ENCODE peak calls at places on chromosomes 12 and 14, in seven cellular contexts. M, X, C, A, W, L and V are unnamed samples.

GRCh38 chr14:32417956-32418552 is 89.0 kb downstream of the AKAP6 start:
- DNase-seq in L (no peak), W (no peak), A (peak; percentile 69), M (peak; percentile 73), X (peak; percentile 22), C (no peak), V (no peak)

GRCh38 chr12:77842430-77842829 is 11.7 kb downstream of the NAV3 start:
- DNase-seq in W (no peak), M (peak; percentile 33), A (no peak), C (no peak), X (no peak), L (no peak), V (no peak)

GRCh38 chr14:34711808-34712712 is 2.3 kb downstream of the CFL2 start:
- DNase-seq in W (no peak), L (no peak), A (no peak), M (no peak), C (no peak), X (no peak), V (no peak)

GRCh38 chr14:92500491-92500941 is 13.1 kb upstream of the RIN3 start:
- DNase-seq in W (no peak), A (no peak), X (no peak), L (no peak), C (no peak), M (no peak), V (no peak)

GRCh38 chr14:47207636-47208035 is 467.8 kb downstream of the MDGA2 start:
- DNase-seq in A (peak; percentile 18), C (no peak), L (no peak), W (no peak), X (no peak), M (no peak), V (no peak)

GRCh38 chr12:967641-968040 is 18.1 kb upstream of the RAD52 start:
- DNase-seq in A (no peak), W (no peak), M (no peak), L (no peak), C (no peak), X (no peak), V (no peak)

GRCh38 chr14:104665663-104666522 is 23.5 kb upstream of the INF2 start:
- DNase-seq in W (peak; percentile 64), C (peak; percentile 91), X (no peak), M (no peak), A (no peak), L (no peak), V (no peak)

GRCh38 chr14:100586520-100587247 is 533 bp downstream of the BEGAIN start:
- DNase-seq in A (no peak), M (no peak), L (no peak), W (no peak), X (no peak), C (peak; percentile 67), V (no peak)

GRCh38 chr12:121452356-121453021 is 52.6 kb downstream of the RNF34 start:
- DNase-seq in X (no peak), C (no peak), A (no peak), L (no peak), M (no peak), W (no peak), V (no peak)
- H3K27ac ChIP-seq in X (peak overlapping the region; percentile 39), C (no peak overlapping the region), A (no peak overlapping the region), L (no peak overlapping the region), M (peak overlapping the region; percentile 73), W (no peak overlapping the region), V (no peak overlapping the region)

GRCh38 chr12:11891350-11892064 is 179.2 kb upstream of the BCL2L14 start:
- DNase-seq in C (no peak), M (no peak), L (no peak), X (peak; percentile 63), A (no peak), W (peak; percentile 74), V (peak; percentile 63)
- H3K27ac ChIP-seq in C (no peak overlapping the region), M (peak overlapping the region; percentile 8), L (no peak overlapping the region), X (peak overlapping the region; percentile 62), A (no peak overlapping the region), W (peak overlapping the region; percentile 98), V (peak overlapping the region; percentile 26)

GRCh38 chr12:117090388-117090787 is 8.8 kb downstream of the TESC start:
- DNase-seq in C (no peak), X (no peak), W (no peak), M (no peak), A (no peak), L (no peak), V (no peak)
- H3K27ac ChIP-seq in C (peak overlapping the region; percentile 33), X (no peak overlapping the region), W (no peak overlapping the region), M (no peak overlapping the region), A (no peak overlapping the region), L (no peak overlapping the region), V (no peak overlapping the region)

GRCh38 chr12:6950401-6950801 is 755 bp upstream of the PTPN6 start:
- DNase-seq in A (no peak), L (no peak), M (no peak), W (peak; percentile 67), X (no peak), C (no peak), V (no peak)

GRCh38 chr12:6950944-6951540 is at the start of gene PTPN6:
- DNase-seq in A (no peak), L (no peak), X (no peak), W (peak; percentile 83), C (no peak), M (peak; percentile 51), V (no peak)

GRCh38 chr12:6952121-6952859 is 1.1 kb downstream of the PTPN6 start:
- DNase-seq in W (no peak), L (no peak), M (no peak), X (no peak), C (no peak), A (no peak), V (no peak)

GRCh38 chr12:6952860-6953416 is 1.8 kb downstream of the PTPN6 start:
- DNase-seq in M (no peak), W (no peak), L (no peak), X (no peak), C (no peak), A (no peak), V (no peak)

DNA sequence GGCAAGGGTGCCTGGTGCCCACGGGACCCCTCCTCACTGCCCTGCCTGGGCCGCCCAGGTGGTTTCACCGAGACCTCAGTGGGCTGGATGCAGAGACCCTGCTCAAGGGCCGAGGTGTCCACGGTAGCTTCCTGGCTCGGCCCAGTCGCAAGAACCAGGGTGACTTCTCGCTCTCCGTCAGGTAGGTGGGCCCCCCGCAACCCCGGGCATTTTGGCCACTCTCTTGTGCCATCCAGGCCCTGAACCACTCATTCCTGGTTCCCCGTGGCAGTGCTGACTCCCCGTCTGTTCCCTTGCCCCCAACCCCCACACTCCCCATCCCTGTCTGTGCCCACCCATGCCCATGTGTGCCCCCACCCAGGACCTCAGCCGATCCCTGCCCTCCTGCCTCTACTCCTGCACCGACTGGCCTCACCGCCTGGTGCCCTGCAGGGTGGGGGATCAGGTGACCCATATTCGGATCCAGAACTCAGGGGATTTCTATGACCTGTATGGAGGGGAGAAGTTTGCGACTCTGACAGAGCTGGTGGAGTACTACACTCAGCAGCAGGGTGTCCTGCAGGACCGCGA is 480 bp downstream of the PTPN6 start:
- DNase-seq in X (no peak), A (no peak), M (no peak), C (no peak), L (no peak), W (no peak), V (no peak)
- H3K27ac ChIP-seq in X (no peak overlapping the region), A (no peak overlapping the region), M (peak overlapping the region; percentile 83), C (no peak overlapping the region), L (no peak overlapping the region), W (peak overlapping the region; percentile 49), V (peak overlapping the region; percentile 42)